ENCODE peak calls at places on chromosomes 12 and 14, in nine cellular contexts. One of them, this sample, is unnamed.

GRCh38 chr12:99852666-99853065 is 132.1 kb downstream of the ANKS1B start:
- DNase-seq in body of pancreas: no peak
- DNase-seq in HEK293T: no peak
- DNase-seq in NCI-H748 treated with DMSO at 0.1 percent for 48 hours: no peak
- DNase-seq in MM.1S: no peak
- DNase-seq in epithelial cell of esophagus: no peak
- DNase-seq in activated CD4-positive, alpha-beta T cell treated with anti-CD3 and anti-CD28 coated beads, Interleukin-2, amount 50 U/mL, for 24 hours: no peak
- DNase-seq in fibroblast of lung: no peak
- DNase-seq in GM12891: no peak
- DNase-seq in this sample: no peak

GRCh38 chr12:120640840-120641833 is 711 bp downstream of the CABP1 start:
- DNase-seq in fibroblast of lung: peak
- DNase-seq in body of pancreas: peak
- DNase-seq in NCI-H748 treated with DMSO at 0.1 percent for 48 hours: no peak
- DNase-seq in epithelial cell of esophagus: peak
- DNase-seq in activated CD4-positive, alpha-beta T cell treated with anti-CD3 and anti-CD28 coated beads, Interleukin-2, amount 50 U/mL, for 24 hours: no peak
- DNase-seq in HEK293T: peak
- DNase-seq in GM12891: peak
- DNase-seq in MM.1S: peak
- DNase-seq in this sample: no peak

GRCh38 chr14:48967419-48967818 is 618.8 kb downstream of the RPS29 start:
- DNase-seq in body of pancreas: no peak
- DNase-seq in GM12891: no peak
- DNase-seq in activated CD4-positive, alpha-beta T cell treated with anti-CD3 and anti-CD28 coated beads, Interleukin-2, amount 50 U/mL, for 24 hours: no peak
- DNase-seq in NCI-H748 treated with DMSO at 0.1 percent for 48 hours: no peak
- DNase-seq in epithelial cell of esophagus: no peak
- DNase-seq in fibroblast of lung: peak
- DNase-seq in HEK293T: no peak
- DNase-seq in MM.1S: no peak
- DNase-seq in this sample: peak

GRCh38 chr12:94941440-94941862 is 62.0 kb downstream of the NDUFA12 start:
- DNase-seq in HEK293T: no peak
- DNase-seq in NCI-H748 treated with DMSO at 0.1 percent for 48 hours: peak
- DNase-seq in GM12891: no peak
- DNase-seq in body of pancreas: no peak
- DNase-seq in activated CD4-positive, alpha-beta T cell treated with anti-CD3 and anti-CD28 coated beads, Interleukin-2, amount 50 U/mL, for 24 hours: peak
- DNase-seq in fibroblast of lung: peak
- DNase-seq in MM.1S: no peak
- DNase-seq in epithelial cell of esophagus: peak
- DNase-seq in this sample: no peak

GRCh38 chr14:91094772-91095171 is 19.1 kb upstream of the DGLUCY start:
- DNase-seq in body of pancreas: no peak
- DNase-seq in GM12891: no peak
- DNase-seq in NCI-H748 treated with DMSO at 0.1 percent for 48 hours: no peak
- DNase-seq in epithelial cell of esophagus: no peak
- DNase-seq in activated CD4-positive, alpha-beta T cell treated with anti-CD3 and anti-CD28 coated beads, Interleukin-2, amount 50 U/mL, for 24 hours: no peak
- DNase-seq in fibroblast of lung: no peak
- DNase-seq in HEK293T: no peak
- DNase-seq in MM.1S: no peak
- DNase-seq in this sample: no peak

GRCh38 chr14:61192970-61193369 is 88.2 kb downstream of the TMEM30B start:
- DNase-seq in epithelial cell of esophagus: no peak
- DNase-seq in fibroblast of lung: peak
- DNase-seq in body of pancreas: no peak
- DNase-seq in HEK293T: no peak
- DNase-seq in NCI-H748 treated with DMSO at 0.1 percent for 48 hours: no peak
- DNase-seq in GM12891: no peak
- DNase-seq in MM.1S: no peak
- DNase-seq in activated CD4-positive, alpha-beta T cell treated with anti-CD3 and anti-CD28 coated beads, Interleukin-2, amount 50 U/mL, for 24 hours: no peak
- DNase-seq in this sample: no peak

GRCh38 chr14:92464716-92465115 is 48.9 kb upstream of the RIN3 start:
- DNase-seq in fibroblast of lung: no peak
- DNase-seq in HEK293T: no peak
- DNase-seq in MM.1S: no peak
- DNase-seq in body of pancreas: no peak
- DNase-seq in activated CD4-positive, alpha-beta T cell treated with anti-CD3 and anti-CD28 coated beads, Interleukin-2, amount 50 U/mL, for 24 hours: no peak
- DNase-seq in NCI-H748 treated with DMSO at 0.1 percent for 48 hours: no peak
- DNase-seq in GM12891: no peak
- DNase-seq in epithelial cell of esophagus: no peak
- DNase-seq in this sample: no peak

GRCh38 chr12:3216097-3216496 is 138.9 kb downstream of the TSPAN9 start:
- DNase-seq in GM12891: no peak
- DNase-seq in NCI-H748 treated with DMSO at 0.1 percent for 48 hours: no peak
- DNase-seq in activated CD4-positive, alpha-beta T cell treated with anti-CD3 and anti-CD28 coated beads, Interleukin-2, amount 50 U/mL, for 24 hours: no peak
- DNase-seq in epithelial cell of esophagus: no peak
- DNase-seq in body of pancreas: no peak
- DNase-seq in MM.1S: no peak
- DNase-seq in fibroblast of lung: no peak
- DNase-seq in HEK293T: no peak
- DNase-seq in this sample: no peak

GRCh38 chr14:55425091-55425490 is 13.5 kb upstream of the ATG14 start:
- DNase-seq in GM12891: no peak
- DNase-seq in MM.1S: no peak
- DNase-seq in HEK293T: no peak
- DNase-seq in epithelial cell of esophagus: no peak
- DNase-seq in activated CD4-positive, alpha-beta T cell treated with anti-CD3 and anti-CD28 coated beads, Interleukin-2, amount 50 U/mL, for 24 hours: no peak
- DNase-seq in fibroblast of lung: no peak
- DNase-seq in body of pancreas: no peak
- DNase-seq in NCI-H748 treated with DMSO at 0.1 percent for 48 hours: no peak
- DNase-seq in this sample: no peak

GRCh38 chr14:76761198-76761848 is at the start of gene VASH1:
- DNase-seq in body of pancreas: no peak
- DNase-seq in fibroblast of lung: peak
- DNase-seq in MM.1S: peak
- DNase-seq in GM12891: peak
- DNase-seq in HEK293T: peak
- DNase-seq in NCI-H748 treated with DMSO at 0.1 percent for 48 hours: peak
- DNase-seq in epithelial cell of esophagus: peak
- DNase-seq in activated CD4-positive, alpha-beta T cell treated with anti-CD3 and anti-CD28 coated beads, Interleukin-2, amount 50 U/mL, for 24 hours: no peak
- DNase-seq in this sample: peak

GRCh38 chr12:30882706-30883105 is 43.8 kb upstream of the TSPAN11 start:
- DNase-seq in fibroblast of lung: no peak
- DNase-seq in epithelial cell of esophagus: no peak
- DNase-seq in NCI-H748 treated with DMSO at 0.1 percent for 48 hours: no peak
- DNase-seq in activated CD4-positive, alpha-beta T cell treated with anti-CD3 and anti-CD28 coated beads, Interleukin-2, amount 50 U/mL, for 24 hours: no peak
- DNase-seq in HEK293T: no peak
- DNase-seq in body of pancreas: no peak
- DNase-seq in MM.1S: no peak
- DNase-seq in GM12891: no peak
- DNase-seq in this sample: no peak

GRCh38 chr14:99729991-99730875 is 46.1 kb downstream of the CYP46A1 start:
- DNase-seq in epithelial cell of esophagus: peak
- DNase-seq in HEK293T: peak
- DNase-seq in GM12891: peak
- DNase-seq in NCI-H748 treated with DMSO at 0.1 percent for 48 hours: peak
- DNase-seq in body of pancreas: peak
- DNase-seq in fibroblast of lung: no peak
- DNase-seq in MM.1S: peak
- DNase-seq in activated CD4-positive, alpha-beta T cell treated with anti-CD3 and anti-CD28 coated beads, Interleukin-2, amount 50 U/mL, for 24 hours: peak
- DNase-seq in this sample: no peak

GRCh38 chr14:99380402-99380801 is 100.3 kb downstream of the SETD3 start:
- DNase-seq in NCI-H748 treated with DMSO at 0.1 percent for 48 hours: no peak
- DNase-seq in GM12891: no peak
- DNase-seq in HEK293T: no peak
- DNase-seq in fibroblast of lung: no peak
- DNase-seq in MM.1S: no peak
- DNase-seq in body of pancreas: no peak
- DNase-seq in activated CD4-positive, alpha-beta T cell treated with anti-CD3 and anti-CD28 coated beads, Interleukin-2, amount 50 U/mL, for 24 hours: no peak
- DNase-seq in epithelial cell of esophagus: no peak
- DNase-seq in this sample: no peak

GRCh38 chr12:122393822-122394221 is 28.6 kb downstream of the CLIP1 start:
- DNase-seq in GM12891: no peak
- DNase-seq in activated CD4-positive, alpha-beta T cell treated with anti-CD3 and anti-CD28 coated beads, Interleukin-2, amount 50 U/mL, for 24 hours: no peak
- DNase-seq in NCI-H748 treated with DMSO at 0.1 percent for 48 hours: no peak
- DNase-seq in HEK293T: no peak
- DNase-seq in epithelial cell of esophagus: no peak
- DNase-seq in fibroblast of lung: no peak
- DNase-seq in MM.1S: no peak
- DNase-seq in body of pancreas: no peak
- DNase-seq in this sample: no peak

GRCh38 chr12:110649341-110649847 is 35.5 kb downstream of the TCTN1 start:
- DNase-seq in fibroblast of lung: no peak
- DNase-seq in activated CD4-positive, alpha-beta T cell treated with anti-CD3 and anti-CD28 coated beads, Interleukin-2, amount 50 U/mL, for 24 hours: no peak
- DNase-seq in MM.1S: no peak
- DNase-seq in HEK293T: no peak
- DNase-seq in body of pancreas: no peak
- DNase-seq in GM12891: no peak
- DNase-seq in epithelial cell of esophagus: no peak
- DNase-seq in NCI-H748 treated with DMSO at 0.1 percent for 48 hours: no peak
- DNase-seq in this sample: no peak

GRCh38 chr14:101587403-101587998 is 26.2 kb downstream of the DIO3 start:
- DNase-seq in epithelial cell of esophagus: no peak
- DNase-seq in GM12891: no peak
- DNase-seq in HEK293T: no peak
- DNase-seq in body of pancreas: no peak
- DNase-seq in NCI-H748 treated with DMSO at 0.1 percent for 48 hours: no peak
- DNase-seq in fibroblast of lung: peak
- DNase-seq in activated CD4-positive, alpha-beta T cell treated with anti-CD3 and anti-CD28 coated beads, Interleukin-2, amount 50 U/mL, for 24 hours: no peak
- DNase-seq in MM.1S: no peak
- DNase-seq in this sample: no peak

GRCh38 chr12:130428116-130428515 is 90.4 kb downstream of the PIWIL1 start:
- DNase-seq in epithelial cell of esophagus: no peak
- DNase-seq in activated CD4-positive, alpha-beta T cell treated with anti-CD3 and anti-CD28 coated beads, Interleukin-2, amount 50 U/mL, for 24 hours: no peak
- DNase-seq in body of pancreas: no peak
- DNase-seq in NCI-H748 treated with DMSO at 0.1 percent for 48 hours: no peak
- DNase-seq in HEK293T: no peak
- DNase-seq in GM12891: no peak
- DNase-seq in MM.1S: no peak
- DNase-seq in fibroblast of lung: no peak
- DNase-seq in this sample: no peak

GRCh38 chr12:130685250-130685649 is 30.8 kb downstream of the RIMBP2 start:
- DNase-seq in body of pancreas: no peak
- DNase-seq in HEK293T: no peak
- DNase-seq in NCI-H748 treated with DMSO at 0.1 percent for 48 hours: no peak
- DNase-seq in MM.1S: no peak
- DNase-seq in fibroblast of lung: no peak
- DNase-seq in GM12891: no peak
- DNase-seq in activated CD4-positive, alpha-beta T cell treated with anti-CD3 and anti-CD28 coated beads, Interleukin-2, amount 50 U/mL, for 24 hours: no peak
- DNase-seq in epithelial cell of esophagus: no peak
- DNase-seq in this sample: no peak

GRCh38 chr12:92735131-92735721 is 32.4 kb downstream of the PLEKHG7 start:
- DNase-seq in NCI-H748 treated with DMSO at 0.1 percent for 48 hours: peak
- DNase-seq in MM.1S: no peak
- DNase-seq in body of pancreas: no peak
- DNase-seq in fibroblast of lung: peak
- DNase-seq in GM12891: no peak
- DNase-seq in epithelial cell of esophagus: peak
- DNase-seq in activated CD4-positive, alpha-beta T cell treated with anti-CD3 and anti-CD28 coated beads, Interleukin-2, amount 50 U/mL, for 24 hours: no peak
- DNase-seq in HEK293T: peak
- DNase-seq in this sample: no peak

GRCh38 chr14:92607251-92607650 is 93.7 kb downstream of the RIN3 start:
- DNase-seq in GM12891: no peak
- DNase-seq in activated CD4-positive, alpha-beta T cell treated with anti-CD3 and anti-CD28 coated beads, Interleukin-2, amount 50 U/mL, for 24 hours: no peak
- DNase-seq in epithelial cell of esophagus: no peak
- DNase-seq in HEK293T: no peak
- DNase-seq in MM.1S: no peak
- DNase-seq in body of pancreas: no peak
- DNase-seq in fibroblast of lung: no peak
- DNase-seq in NCI-H748 treated with DMSO at 0.1 percent for 48 hours: no peak
- DNase-seq in this sample: no peak

GRCh38 chr14:75277796-75278421 is 719 bp upstream of the FOS start:
- DNase-seq in epithelial cell of esophagus: no peak
- DNase-seq in fibroblast of lung: no peak
- DNase-seq in GM12891: peak
- DNase-seq in body of pancreas: no peak
- DNase-seq in activated CD4-positive, alpha-beta T cell treated with anti-CD3 and anti-CD28 coated beads, Interleukin-2, amount 50 U/mL, for 24 hours: no peak
- DNase-seq in MM.1S: no peak
- DNase-seq in NCI-H748 treated with DMSO at 0.1 percent for 48 hours: no peak
- DNase-seq in HEK293T: no peak
- DNase-seq in this sample: no peak

This sample was measured in Jurkat, Clone E6-1.